ENCODE peak calls at places on chromosomes 13 and 19, in seven cellular contexts. One of them, this sample, is unnamed.

GRCh38 chr19:56566904-56567273 is 379 bp upstream of the ZNF470 start:
- DNase-seq in stimulated activated CD4-positive, alpha-beta T cell treated with anti-CD3 and anti-CD28 coated beads, Interleukin-12 subunit alpha, Interleukin-12 subunit beta, amount 100 ng/mL, for 48 hours: peak; percentile 32
- DNase-seq in NCI-H1436: no peak
- DNase-seq in T1000: peak; percentile 33
- DNase-seq in GM13977: no peak
- DNase-seq in astrocyte of the spinal cord: no peak
- DNase-seq in right lobe of liver: peak; percentile 62
- DNase-seq in this sample: peak; percentile 16

GRCh38 chr19:39408392-39409206 is 2.0 kb downstream of the ZFP36 start:
- DNase-seq in astrocyte of the spinal cord: peak; percentile 56
- DNase-seq in GM13977: no peak
- DNase-seq in NCI-H1436: no peak
- DNase-seq in T1000: no peak
- DNase-seq in right lobe of liver: peak; percentile 63
- DNase-seq in stimulated activated CD4-positive, alpha-beta T cell treated with anti-CD3 and anti-CD28 coated beads, Interleukin-12 subunit alpha, Interleukin-12 subunit beta, amount 100 ng/mL, for 48 hours: no peak
- DNase-seq in this sample: no peak

GRCh38 chr19:45881909-45882528 is 3.9 kb downstream of the IRF2BP1 start:
- DNase-seq in right lobe of liver: peak; percentile 85
- DNase-seq in stimulated activated CD4-positive, alpha-beta T cell treated with anti-CD3 and anti-CD28 coated beads, Interleukin-12 subunit alpha, Interleukin-12 subunit beta, amount 100 ng/mL, for 48 hours: no peak
- DNase-seq in NCI-H1436: peak; percentile 24
- DNase-seq in astrocyte of the spinal cord: no peak
- DNase-seq in GM13977: no peak
- DNase-seq in T1000: no peak
- DNase-seq in this sample: peak; percentile 6

GRCh38 chr13:104163866-104164630 is 1097.8 kb upstream of the SLC10A2 start:
- DNase-seq in T1000: no peak
- DNase-seq in GM13977: no peak
- DNase-seq in stimulated activated CD4-positive, alpha-beta T cell treated with anti-CD3 and anti-CD28 coated beads, Interleukin-12 subunit alpha, Interleukin-12 subunit beta, amount 100 ng/mL, for 48 hours: no peak
- DNase-seq in right lobe of liver: no peak
- DNase-seq in NCI-H1436: no peak
- DNase-seq in astrocyte of the spinal cord: no peak
- DNase-seq in this sample: no peak

GRCh38 chr13:109271555-109271954 is 514.8 kb downstream of the IRS2 start:
- DNase-seq in GM13977: no peak
- DNase-seq in stimulated activated CD4-positive, alpha-beta T cell treated with anti-CD3 and anti-CD28 coated beads, Interleukin-12 subunit alpha, Interleukin-12 subunit beta, amount 100 ng/mL, for 48 hours: no peak
- DNase-seq in T1000: no peak
- DNase-seq in astrocyte of the spinal cord: no peak
- DNase-seq in right lobe of liver: no peak
- DNase-seq in NCI-H1436: no peak
- DNase-seq in this sample: no peak

GRCh38 chr19:49339364-49340068 is 4.3 kb downstream of the CD37 start:
- DNase-seq in astrocyte of the spinal cord: peak; percentile 89
- DNase-seq in right lobe of liver: peak; percentile 93
- DNase-seq in T1000: peak; percentile 66
- DNase-seq in NCI-H1436: peak; percentile 80
- DNase-seq in stimulated activated CD4-positive, alpha-beta T cell treated with anti-CD3 and anti-CD28 coated beads, Interleukin-12 subunit alpha, Interleukin-12 subunit beta, amount 100 ng/mL, for 48 hours: no peak
- DNase-seq in GM13977: peak; percentile 12
- DNase-seq in this sample: no peak

GRCh38 chr13:44238011-44238421 is 135.6 kb upstream of the SERP2 start:
- DNase-seq in GM13977: no peak
- DNase-seq in astrocyte of the spinal cord: peak; percentile 51
- DNase-seq in T1000: no peak
- DNase-seq in right lobe of liver: no peak
- DNase-seq in stimulated activated CD4-positive, alpha-beta T cell treated with anti-CD3 and anti-CD28 coated beads, Interleukin-12 subunit alpha, Interleukin-12 subunit beta, amount 100 ng/mL, for 48 hours: no peak
- DNase-seq in NCI-H1436: no peak
- DNase-seq in this sample: no peak

GRCh38 chr13:60448907-60449510 is 52.0 kb downstream of the TDRD3 start:
- DNase-seq in right lobe of liver: no peak
- DNase-seq in astrocyte of the spinal cord: peak; percentile 72
- DNase-seq in GM13977: peak; percentile 17
- DNase-seq in NCI-H1436: peak; percentile 3
- DNase-seq in stimulated activated CD4-positive, alpha-beta T cell treated with anti-CD3 and anti-CD28 coated beads, Interleukin-12 subunit alpha, Interleukin-12 subunit beta, amount 100 ng/mL, for 48 hours: no peak
- DNase-seq in T1000: no peak
- DNase-seq in this sample: no peak

GRCh38 chr19:29526730-29527499 is 1.1 kb downstream of the VSTM2B start:
- DNase-seq in NCI-H1436: no peak
- DNase-seq in GM13977: peak; percentile 62
- DNase-seq in T1000: no peak
- DNase-seq in stimulated activated CD4-positive, alpha-beta T cell treated with anti-CD3 and anti-CD28 coated beads, Interleukin-12 subunit alpha, Interleukin-12 subunit beta, amount 100 ng/mL, for 48 hours: peak; percentile 27
- DNase-seq in right lobe of liver: no peak
- DNase-seq in astrocyte of the spinal cord: no peak
- DNase-seq in this sample: no peak

GRCh38 chr13:23715092-23715761 is 145.0 kb downstream of the TNFRSF19 start:
- DNase-seq in stimulated activated CD4-positive, alpha-beta T cell treated with anti-CD3 and anti-CD28 coated beads, Interleukin-12 subunit alpha, Interleukin-12 subunit beta, amount 100 ng/mL, for 48 hours: no peak
- DNase-seq in GM13977: no peak
- DNase-seq in NCI-H1436: no peak
- DNase-seq in T1000: no peak
- DNase-seq in right lobe of liver: no peak
- DNase-seq in astrocyte of the spinal cord: no peak
- DNase-seq in this sample: no peak

GRCh38 chr19:29658221-29658991 is 6.9 kb upstream of the PLEKHF1 start:
- DNase-seq in stimulated activated CD4-positive, alpha-beta T cell treated with anti-CD3 and anti-CD28 coated beads, Interleukin-12 subunit alpha, Interleukin-12 subunit beta, amount 100 ng/mL, for 48 hours: no peak
- DNase-seq in GM13977: no peak
- DNase-seq in NCI-H1436: no peak
- DNase-seq in T1000: no peak
- DNase-seq in astrocyte of the spinal cord: no peak
- DNase-seq in right lobe of liver: no peak
- DNase-seq in this sample: no peak

GRCh38 chr19:35000647-35001501 is 751 bp downstream of the GRAMD1A start:
- DNase-seq in NCI-H1436: no peak
- DNase-seq in T1000: no peak
- DNase-seq in stimulated activated CD4-positive, alpha-beta T cell treated with anti-CD3 and anti-CD28 coated beads, Interleukin-12 subunit alpha, Interleukin-12 subunit beta, amount 100 ng/mL, for 48 hours: peak; percentile 40
- DNase-seq in GM13977: peak; percentile 64
- DNase-seq in right lobe of liver: no peak
- DNase-seq in astrocyte of the spinal cord: peak; percentile 47
- DNase-seq in this sample: peak; percentile 33

GRCh38 chr13:97967948-97968347 is 14.5 kb downstream of the IPO5 start:
- DNase-seq in stimulated activated CD4-positive, alpha-beta T cell treated with anti-CD3 and anti-CD28 coated beads, Interleukin-12 subunit alpha, Interleukin-12 subunit beta, amount 100 ng/mL, for 48 hours: no peak
- DNase-seq in NCI-H1436: no peak
- DNase-seq in astrocyte of the spinal cord: no peak
- DNase-seq in GM13977: no peak
- DNase-seq in right lobe of liver: no peak
- DNase-seq in T1000: no peak
- DNase-seq in this sample: no peak

GRCh38 chr13:51827254-51827653 is 17.7 kb downstream of the TMEM272 start:
- DNase-seq in GM13977: no peak
- DNase-seq in astrocyte of the spinal cord: no peak
- DNase-seq in T1000: no peak
- DNase-seq in NCI-H1436: no peak
- DNase-seq in stimulated activated CD4-positive, alpha-beta T cell treated with anti-CD3 and anti-CD28 coated beads, Interleukin-12 subunit alpha, Interleukin-12 subunit beta, amount 100 ng/mL, for 48 hours: no peak
- DNase-seq in right lobe of liver: no peak
- DNase-seq in this sample: no peak

GRCh38 chr13:56134524-56134923 is 1006.2 kb upstream of the PRR20A start:
- DNase-seq in stimulated activated CD4-positive, alpha-beta T cell treated with anti-CD3 and anti-CD28 coated beads, Interleukin-12 subunit alpha, Interleukin-12 subunit beta, amount 100 ng/mL, for 48 hours: no peak
- DNase-seq in GM13977: no peak
- DNase-seq in NCI-H1436: no peak
- DNase-seq in right lobe of liver: no peak
- DNase-seq in T1000: no peak
- DNase-seq in astrocyte of the spinal cord: no peak
- DNase-seq in this sample: no peak

GRCh38 chr13:95516492-95516891 is 36.0 kb upstream of the CLDN10 start:
- DNase-seq in stimulated activated CD4-positive, alpha-beta T cell treated with anti-CD3 and anti-CD28 coated beads, Interleukin-12 subunit alpha, Interleukin-12 subunit beta, amount 100 ng/mL, for 48 hours: no peak
- DNase-seq in T1000: no peak
- DNase-seq in astrocyte of the spinal cord: no peak
- DNase-seq in NCI-H1436: no peak
- DNase-seq in right lobe of liver: no peak
- DNase-seq in GM13977: no peak
- DNase-seq in this sample: no peak

GRCh38 chr19:53908106-53908932 is 759 bp upstream of the CACNG7 start:
- DNase-seq in T1000: no peak
- DNase-seq in astrocyte of the spinal cord: peak; percentile 23
- DNase-seq in NCI-H1436: no peak
- DNase-seq in stimulated activated CD4-positive, alpha-beta T cell treated with anti-CD3 and anti-CD28 coated beads, Interleukin-12 subunit alpha, Interleukin-12 subunit beta, amount 100 ng/mL, for 48 hours: peak; percentile 42
- DNase-seq in right lobe of liver: no peak
- DNase-seq in GM13977: peak; percentile 84
- DNase-seq in this sample: no peak

GRCh38 chr19:1027953-1028902 is 1.8 kb downstream of the CNN2 start:
- DNase-seq in GM13977: peak; percentile 80
- DNase-seq in NCI-H1436: peak; percentile 31
- DNase-seq in T1000: peak; percentile 89
- DNase-seq in right lobe of liver: no peak
- DNase-seq in stimulated activated CD4-positive, alpha-beta T cell treated with anti-CD3 and anti-CD28 coated beads, Interleukin-12 subunit alpha, Interleukin-12 subunit beta, amount 100 ng/mL, for 48 hours: no peak
- DNase-seq in astrocyte of the spinal cord: peak; percentile 99
- DNase-seq in this sample: peak; percentile 35

GRCh38 chr19:4367781-4368127 is 24.4 kb downstream of the MPND start:
- DNase-seq in right lobe of liver: no peak
- DNase-seq in T1000: no peak
- DNase-seq in astrocyte of the spinal cord: no peak
- DNase-seq in NCI-H1436: no peak
- DNase-seq in GM13977: no peak
- DNase-seq in stimulated activated CD4-positive, alpha-beta T cell treated with anti-CD3 and anti-CD28 coated beads, Interleukin-12 subunit alpha, Interleukin-12 subunit beta, amount 100 ng/mL, for 48 hours: no peak
- DNase-seq in this sample: no peak

GRCh38 chr13:46507978-46508377 is 45.0 kb upstream of the LRCH1 start:
- DNase-seq in right lobe of liver: no peak
- DNase-seq in stimulated activated CD4-positive, alpha-beta T cell treated with anti-CD3 and anti-CD28 coated beads, Interleukin-12 subunit alpha, Interleukin-12 subunit beta, amount 100 ng/mL, for 48 hours: no peak
- DNase-seq in astrocyte of the spinal cord: no peak
- DNase-seq in T1000: no peak
- DNase-seq in GM13977: no peak
- DNase-seq in NCI-H1436: no peak
- DNase-seq in this sample: no peak

GRCh38 chr13:76991432-76991795 is 467 bp upstream of the CLN5 start:
- DNase-seq in T1000: no peak
- DNase-seq in stimulated activated CD4-positive, alpha-beta T cell treated with anti-CD3 and anti-CD28 coated beads, Interleukin-12 subunit alpha, Interleukin-12 subunit beta, amount 100 ng/mL, for 48 hours: peak; percentile 55
- DNase-seq in NCI-H1436: no peak
- DNase-seq in GM13977: peak; percentile 63
- DNase-seq in right lobe of liver: no peak
- DNase-seq in astrocyte of the spinal cord: no peak
- DNase-seq in this sample: no peak

GRCh38 chr19:42634409-42635232 is 39.9 kb upstream of the CEACAM8 start:
- DNase-seq in right lobe of liver: no peak
- DNase-seq in stimulated activated CD4-positive, alpha-beta T cell treated with anti-CD3 and anti-CD28 coated beads, Interleukin-12 subunit alpha, Interleukin-12 subunit beta, amount 100 ng/mL, for 48 hours: peak; percentile 28
- DNase-seq in NCI-H1436: no peak
- DNase-seq in T1000: no peak
- DNase-seq in astrocyte of the spinal cord: no peak
- DNase-seq in GM13977: peak; percentile 51
- DNase-seq in this sample: no peak

GRCh38 chr19:9183000-9183399 is 4.2 kb downstream of the OR7D2 start:
- DNase-seq in stimulated activated CD4-positive, alpha-beta T cell treated with anti-CD3 and anti-CD28 coated beads, Interleukin-12 subunit alpha, Interleukin-12 subunit beta, amount 100 ng/mL, for 48 hours: no peak
- DNase-seq in T1000: no peak
- DNase-seq in NCI-H1436: no peak
- DNase-seq in right lobe of liver: no peak
- DNase-seq in GM13977: no peak
- DNase-seq in astrocyte of the spinal cord: no peak
- DNase-seq in this sample: no peak

GRCh38 chr19:44755219-44755618 is 6.7 kb downstream of the BCL3 start:
- DNase-seq in stimulated activated CD4-positive, alpha-beta T cell treated with anti-CD3 and anti-CD28 coated beads, Interleukin-12 subunit alpha, Interleukin-12 subunit beta, amount 100 ng/mL, for 48 hours: no peak
- DNase-seq in right lobe of liver: no peak
- DNase-seq in astrocyte of the spinal cord: no peak
- DNase-seq in NCI-H1436: no peak
- DNase-seq in GM13977: no peak
- DNase-seq in T1000: no peak
- DNase-seq in this sample: no peak

GRCh38 chr19:13856530-13856929 is 20.4 kb upstream of the NANOS3 start:
- DNase-seq in stimulated activated CD4-positive, alpha-beta T cell treated with anti-CD3 and anti-CD28 coated beads, Interleukin-12 subunit alpha, Interleukin-12 subunit beta, amount 100 ng/mL, for 48 hours: no peak
- DNase-seq in astrocyte of the spinal cord: no peak
- DNase-seq in right lobe of liver: no peak
- DNase-seq in T1000: no peak
- DNase-seq in GM13977: no peak
- DNase-seq in NCI-H1436: no peak
- DNase-seq in this sample: no peak

GRCh38 chr13:48640767-48641166 is 13.0 kb upstream of the CYSLTR2 start:
- DNase-seq in GM13977: no peak
- DNase-seq in astrocyte of the spinal cord: no peak
- DNase-seq in NCI-H1436: no peak
- DNase-seq in T1000: no peak
- DNase-seq in stimulated activated CD4-positive, alpha-beta T cell treated with anti-CD3 and anti-CD28 coated beads, Interleukin-12 subunit alpha, Interleukin-12 subunit beta, amount 100 ng/mL, for 48 hours: no peak
- DNase-seq in right lobe of liver: no peak
- DNase-seq in this sample: no peak

GRCh38 chr19:30320916-30321315 is 51.3 kb upstream of the ZNF536 start:
- DNase-seq in T1000: no peak
- DNase-seq in NCI-H1436: no peak
- DNase-seq in stimulated activated CD4-positive, alpha-beta T cell treated with anti-CD3 and anti-CD28 coated beads, Interleukin-12 subunit alpha, Interleukin-12 subunit beta, amount 100 ng/mL, for 48 hours: no peak
- DNase-seq in astrocyte of the spinal cord: no peak
- DNase-seq in GM13977: no peak
- DNase-seq in right lobe of liver: peak; percentile 15
- DNase-seq in this sample: no peak

GRCh38 chr13:102873653-102874052 is 27.8 kb downstream of the ERCC5 start:
- DNase-seq in astrocyte of the spinal cord: peak; percentile 8
- DNase-seq in right lobe of liver: no peak
- DNase-seq in GM13977: peak; percentile 34
- DNase-seq in T1000: no peak
- DNase-seq in stimulated activated CD4-positive, alpha-beta T cell treated with anti-CD3 and anti-CD28 coated beads, Interleukin-12 subunit alpha, Interleukin-12 subunit beta, amount 100 ng/mL, for 48 hours: no peak
- DNase-seq in NCI-H1436: no peak
- DNase-seq in this sample: no peak

GRCh38 chr19:58474997-58475713 is 997 bp upstream of the ZNF446 start:
- DNase-seq in NCI-H1436: no peak
- DNase-seq in stimulated activated CD4-positive, alpha-beta T cell treated with anti-CD3 and anti-CD28 coated beads, Interleukin-12 subunit alpha, Interleukin-12 subunit beta, amount 100 ng/mL, for 48 hours: no peak
- DNase-seq in right lobe of liver: no peak
- DNase-seq in T1000: no peak
- DNase-seq in GM13977: peak; percentile 65
- DNase-seq in astrocyte of the spinal cord: no peak
- DNase-seq in this sample: no peak

GRCh38 chr13:58977085-58977484 is 1186.6 kb downstream of the DIAPH3 start:
- DNase-seq in NCI-H1436: no peak
- DNase-seq in T1000: no peak
- DNase-seq in stimulated activated CD4-positive, alpha-beta T cell treated with anti-CD3 and anti-CD28 coated beads, Interleukin-12 subunit alpha, Interleukin-12 subunit beta, amount 100 ng/mL, for 48 hours: no peak
- DNase-seq in GM13977: no peak
- DNase-seq in astrocyte of the spinal cord: no peak
- DNase-seq in right lobe of liver: no peak
- DNase-seq in this sample: no peak

GRCh38 chr13:94065741-94066140 is 413.7 kb downstream of the DCT start:
- DNase-seq in right lobe of liver: no peak
- DNase-seq in NCI-H1436: no peak
- DNase-seq in stimulated activated CD4-positive, alpha-beta T cell treated with anti-CD3 and anti-CD28 coated beads, Interleukin-12 subunit alpha, Interleukin-12 subunit beta, amount 100 ng/mL, for 48 hours: no peak
- DNase-seq in GM13977: no peak
- DNase-seq in astrocyte of the spinal cord: peak; percentile 36
- DNase-seq in T1000: no peak
- DNase-seq in this sample: no peak

GRCh38 chr19:34985249-34986022 is 14.7 kb upstream of the GRAMD1A start:
- DNase-seq in NCI-H1436: no peak
- DNase-seq in T1000: no peak
- DNase-seq in right lobe of liver: peak; percentile 80
- DNase-seq in GM13977: no peak
- DNase-seq in astrocyte of the spinal cord: no peak
- DNase-seq in stimulated activated CD4-positive, alpha-beta T cell treated with anti-CD3 and anti-CD28 coated beads, Interleukin-12 subunit alpha, Interleukin-12 subunit beta, amount 100 ng/mL, for 48 hours: no peak
- DNase-seq in this sample: no peak

GRCh38 chr13:44088911-44089851 is 209.5 kb downstream of the LACC1 start:
- DNase-seq in GM13977: no peak
- DNase-seq in right lobe of liver: no peak
- DNase-seq in stimulated activated CD4-positive, alpha-beta T cell treated with anti-CD3 and anti-CD28 coated beads, Interleukin-12 subunit alpha, Interleukin-12 subunit beta, amount 100 ng/mL, for 48 hours: no peak
- DNase-seq in T1000: no peak
- DNase-seq in NCI-H1436: no peak
- DNase-seq in astrocyte of the spinal cord: no peak
- DNase-seq in this sample: no peak

GRCh38 chr13:99991013-99991805 is 9.6 kb downstream of the ZIC2 start:
- DNase-seq in T1000: no peak
- DNase-seq in right lobe of liver: no peak
- DNase-seq in GM13977: no peak
- DNase-seq in astrocyte of the spinal cord: peak; percentile 56
- DNase-seq in NCI-H1436: no peak
- DNase-seq in stimulated activated CD4-positive, alpha-beta T cell treated with anti-CD3 and anti-CD28 coated beads, Interleukin-12 subunit alpha, Interleukin-12 subunit beta, amount 100 ng/mL, for 48 hours: no peak
- DNase-seq in this sample: no peak